ENCODE peak calls at places on chromosomes 6 and 20, in six cellular contexts. C is Caco-2, V is body of pancreas, W is ovary, P is HCT116, A is stomach. Y is an unnamed sample.

GRCh38 chr20:836188-836587 is 2.7 kb downstream of the FAM110A start:
- DNase-seq in V (no peak), A (no peak), W (no peak), C (no peak), P (no peak), Y (no peak)

GRCh38 chr6:154386848-154387717 is 30.5 kb upstream of the IPCEF1 start:
- DNase-seq in W (no peak), C (peak; percentile 34), A (no peak), P (no peak), V (no peak), Y (peak; percentile 81)

GRCh38 chr20:49575551-49576060 is 7.7 kb upstream of the PTGIS start:
- DNase-seq in W (peak; percentile 44), V (no peak), P (no peak), C (no peak), A (peak; percentile 63), Y (no peak)

GRCh38 chr6:108564178-108564577 is 3.5 kb downstream of the FOXO3 start:
- DNase-seq in P (peak; percentile 76), C (no peak), V (no peak), A (no peak), W (no peak), Y (peak; percentile 97)

GRCh38 chr6:100614933-100615332 is 150.2 kb upstream of the SIM1 start:
- DNase-seq in C (no peak), W (no peak), P (no peak), A (no peak), V (no peak), Y (no peak)

GRCh38 chr20:12372557-12372956 is 454.9 kb downstream of the BTBD3 start:
- DNase-seq in W (no peak), A (no peak), P (no peak), V (no peak), C (no peak), Y (no peak)

GRCh38 chr6:35703554-35703953 is 14.8 kb upstream of the FKBP5 start:
- DNase-seq in C (no peak), P (no peak), A (peak; percentile 18), V (no peak), W (no peak), Y (no peak)

GRCh38 chr20:1187605-1188171 is 2.9 kb upstream of the TMEM74B start:
- DNase-seq in P (no peak), W (no peak), A (no peak), V (no peak), C (peak; percentile 77), Y (no peak)

GRCh38 chr20:31606928-31607639 is 2.0 kb downstream of the ID1 start:
- DNase-seq in P (peak; percentile 93), W (no peak), C (peak; percentile 77), V (no peak), A (peak; percentile 55), Y (no peak)

GRCh38 chr6:14487625-14488024 is 370.1 kb downstream of the CD83 start:
- DNase-seq in V (no peak), A (no peak), C (no peak), W (no peak), P (no peak), Y (no peak)

GRCh38 chr6:156013155-156013554 is 557.5 kb upstream of the NOX3 start:
- DNase-seq in W (no peak), P (no peak), V (no peak), A (no peak), C (no peak), Y (peak; percentile 45)

GRCh38 chr6:39330057-39330456 is 7.6 kb upstream of the KCNK16 start:
- DNase-seq in C (no peak), V (no peak), P (no peak), A (no peak), W (no peak), Y (no peak)

GRCh38 chr20:9215539-9215938 is 146.7 kb downstream of the PLCB4 start:
- DNase-seq in A (no peak), C (peak; percentile 15), V (no peak), P (peak; percentile 6), W (no peak), Y (no peak)

GRCh38 chr6:36387440-36388303 is at the start of gene ETV7:
- DNase-seq in C (peak; percentile 38), A (peak; percentile 63), P (no peak), V (peak; percentile 35), W (peak; percentile 53), Y (peak; percentile 37)

GRCh38 chr20:54368578-54368977 is 106.8 kb upstream of the DOK5 start:
- DNase-seq in W (no peak), C (no peak), V (no peak), P (no peak), A (no peak), Y (no peak)

GRCh38 chr6:21083708-21084107 is 509.8 kb upstream of the SOX4 start:
- DNase-seq in P (no peak), C (no peak), A (no peak), W (no peak), V (no peak), Y (no peak)

GRCh38 chr20:17610566-17611289 is 40.9 kb downstream of the DSTN start:
- DNase-seq in P (no peak), A (peak; percentile 66), C (no peak), W (no peak), V (peak; percentile 63), Y (peak; percentile 38)

GRCh38 chr6:52020961-52021570 is 66.3 kb downstream of the PKHD1 start:
- DNase-seq in W (no peak), P (peak; percentile 3), V (no peak), C (peak; percentile 21), A (no peak), Y (peak; percentile 13)

GRCh38 chr20:36623444-36623843 is 17.9 kb downstream of the RAB5IF start:
- DNase-seq in W (no peak), V (no peak), C (no peak), P (no peak), A (no peak), Y (no peak)

GRCh38 chr6:36757206-36757605 is 59.6 kb downstream of the RAB44 start:
- DNase-seq in P (no peak), V (no peak), A (no peak), C (no peak), W (no peak), Y (no peak)

GRCh38 chr6:11766056-11766455 is 12.5 kb downstream of the ADTRP start:
- DNase-seq in A (no peak), C (no peak), P (no peak), W (no peak), V (peak; percentile 32), Y (no peak)

GRCh38 chr20:9508240-9508661 is 6.1 kb upstream of the LAMP5 start:
- DNase-seq in W (no peak), C (no peak), A (no peak), P (no peak), V (no peak), Y (no peak)

GRCh38 chr20:51121272-51121671 is 98.4 kb upstream of the KCNG1 start:
- DNase-seq in A (no peak), P (no peak), V (no peak), W (no peak), C (no peak), Y (no peak)

GRCh38 chr20:48832423-48832735 is 4.6 kb upstream of the PREX1 start:
- DNase-seq in C (no peak), W (no peak), A (no peak), V (no peak), P (no peak), Y (no peak)

GRCh38 chr6:13046084-13046483 is 282.3 kb downstream of the TBC1D7 start:
- DNase-seq in W (no peak), P (no peak), A (no peak), V (no peak), C (no peak), Y (no peak)

GRCh38 chr20:37336369-37337207 is 9.4 kb upstream of the SRC start:
- DNase-seq in W (peak; percentile 64), C (no peak), V (no peak), A (no peak), P (no peak), Y (no peak)

GRCh38 chr6:82761674-82762345 is 303.8 kb downstream of the UBE3D start:
- DNase-seq in W (no peak), V (no peak), P (no peak), C (no peak), A (no peak), Y (no peak)

DNA sequence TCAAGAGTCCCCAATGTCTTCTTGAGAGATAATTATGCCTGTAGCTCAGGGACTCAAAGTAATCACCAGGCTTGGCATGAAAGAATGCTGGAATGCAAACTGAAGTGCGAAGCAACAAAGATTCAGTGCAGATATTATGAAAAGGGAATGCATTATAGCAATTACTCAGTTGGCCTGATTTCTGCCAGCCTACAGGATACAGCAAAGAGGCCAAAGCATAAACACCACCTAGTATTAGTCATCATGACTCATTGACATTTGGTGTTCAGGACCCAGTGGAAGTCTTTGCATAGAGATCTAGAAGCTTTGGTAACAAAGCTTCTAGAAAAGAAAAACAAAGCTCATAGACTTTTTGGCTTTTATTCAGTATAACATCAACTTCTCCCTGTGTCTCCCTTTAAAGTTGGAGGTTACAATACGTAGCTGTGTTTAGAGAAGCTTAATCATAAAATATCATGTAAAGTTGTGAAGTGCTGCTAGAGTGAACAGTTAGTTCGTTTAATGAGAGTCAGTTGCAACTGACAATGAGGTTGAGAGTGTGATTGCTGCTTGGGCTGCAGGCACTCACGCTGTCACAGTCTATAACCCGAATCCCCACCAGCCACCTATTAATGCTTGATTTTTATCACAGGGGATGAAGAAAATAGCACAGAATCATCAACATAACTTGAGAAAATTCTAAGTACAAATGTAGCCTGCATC is 932.7 kb downstream of the TFAP2A start:
- DNase-seq in P (peak; percentile 78), A (no peak), C (no peak), V (no peak), W (no peak), Y (peak; percentile 96)
- H3K4me1 ChIP-seq in P (peaks cover 23% of the 10 kb centered on the region), A (peaks cover 4% of the 10 kb centered on the region), C (no peaks in the 10 kb centered on the region), V (no peaks in the 10 kb centered on the region), W (no peaks in the 10 kb centered on the region), Y (peaks cover 50% of the 10 kb centered on the region)

GRCh38 chr6:63410435-63411426 is 90.9 kb upstream of the LGSN start:
- DNase-seq in A (no peak), V (no peak), W (no peak), P (no peak), C (no peak), Y (no peak)
- H3K4me1 ChIP-seq in A (no peaks in the 10 kb centered on the region), V (peaks cover 6% of the 10 kb centered on the region), W (no peaks in the 10 kb centered on the region), P (no peaks in the 10 kb centered on the region), C (no peaks in the 10 kb centered on the region), Y (no peaks in the 10 kb centered on the region)

DNA sequence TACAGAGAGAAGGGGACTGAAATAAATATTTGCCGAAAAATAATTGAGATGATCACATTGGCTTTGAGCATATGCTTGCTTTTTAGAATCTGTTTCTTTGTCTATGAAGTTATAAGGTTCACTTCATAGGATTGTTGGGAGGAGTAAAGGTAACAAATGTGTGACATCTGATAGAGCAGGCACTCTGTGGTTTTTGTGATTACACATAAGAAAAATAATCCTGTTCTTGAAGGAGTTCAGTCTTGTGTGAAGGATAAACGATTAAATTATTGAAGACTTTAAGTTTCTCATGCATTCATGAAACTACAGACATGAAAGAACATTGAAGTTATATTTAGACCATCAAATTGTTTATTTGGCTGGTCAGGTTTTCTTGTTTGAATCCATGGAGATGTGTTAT is 45.0 kb downstream of the QKI start:
- DNase-seq in V (no peak), W (no peak), P (no peak), A (no peak), C (no peak), Y (no peak)
- H3K4me1 ChIP-seq in V (peaks cover 25% of the 10 kb centered on the region), W (peaks cover 7% of the 10 kb centered on the region), P (no peaks in the 10 kb centered on the region), A (peaks cover 56% of the 10 kb centered on the region), C (peaks cover 8% of the 10 kb centered on the region), Y (peaks cover 12% of the 10 kb centered on the region)

GRCh38 chr6:89346433-89346832 is 6.1 kb downstream of the UBE2J1 start:
- DNase-seq in W (no peak), V (no peak), A (no peak), C (no peak), P (no peak), Y (no peak)
- H3K4me1 ChIP-seq in W (peaks cover 11% of the 10 kb centered on the region), V (peaks cover 52% of the 10 kb centered on the region), A (peaks cover 68% of the 10 kb centered on the region), C (peaks cover 34% of the 10 kb centered on the region), P (peaks cover 8% of the 10 kb centered on the region), Y (peaks cover 2% of the 10 kb centered on the region)

GRCh38 chr20:62482136-62482833 is 6.5 kb upstream of the GATA5 start:
- DNase-seq in C (no peak), W (no peak), P (no peak), A (peak; percentile 69), V (no peak), Y (no peak)
- H3K4me1 ChIP-seq in C (peaks cover 95% of the 10 kb centered on the region), W (peaks cover 15% of the 10 kb centered on the region), P (no peaks in the 10 kb centered on the region), A (peaks cover 68% of the 10 kb centered on the region), V (peaks cover 29% of the 10 kb centered on the region), Y (no peaks in the 10 kb centered on the region)

Y was measured in foreskin keratinocyte.